ENCODE peak calls at places on chromosome 22, in eight cellular contexts. I is kidney epithelial cell, O is retinal pigment epithelial cell, L is A549, A is lower leg skin, G is uterus, F is choroid plexus epithelial cell, N is neural progenitor cell. Q is an unnamed sample.

GRCh38 chr22:19059481-19060278 is 62.5 kb downstream of the DGCR2 start:
- DNase-seq in F (no peak), I (no peak), A (peak; percentile 76), G (no peak), L (no peak), O (no peak), N (no peak), Q (no peak)

GRCh38 chr22:44249376-44250147 is 63.2 kb downstream of the SHISAL1 start:
- DNase-seq in N (no peak), A (no peak), O (no peak), L (no peak), G (no peak), F (no peak), I (no peak), Q (no peak)

GRCh38 chr22:21714059-21714770 is 21.4 kb downstream of the YPEL1 start:
- DNase-seq in N (no peak), L (no peak), A (no peak), O (no peak), G (no peak), I (no peak), F (no peak), Q (no peak)

GRCh38 chr22:27488456-27489224 is 312.9 kb downstream of the MN1 start:
- DNase-seq in F (peak; percentile 28), L (no peak), I (no peak), O (no peak), A (no peak), N (no peak), G (no peak), Q (no peak)

GRCh38 chr22:42313804-42314581 is 43.5 kb upstream of the TCF20 start:
- DNase-seq in N (peak; percentile 91), I (peak; percentile 35), L (peak; percentile 13), G (no peak), A (no peak), F (peak; percentile 46), O (no peak), Q (peak; percentile 16)

GRCh38 chr22:28054622-28054871 is 135.5 kb upstream of the PITPNB start:
- DNase-seq in N (no peak), L (no peak), O (no peak), I (no peak), G (no peak), A (no peak), F (no peak), Q (no peak)

GRCh38 chr22:17922925-17923898 is 101.1 kb downstream of the MICAL3 start:
- DNase-seq in A (no peak), N (no peak), G (peak; percentile 18), F (peak; percentile 85), I (peak; percentile 60), L (no peak), O (peak; percentile 81), Q (peak; percentile 84)

GRCh38 chr22:39808087-39808486 is 85.5 kb downstream of the ENTHD1 start:
- DNase-seq in F (peak; percentile 14), A (no peak), N (peak; percentile 58), G (no peak), O (no peak), I (no peak), L (peak; percentile 5), Q (peak; percentile 43)

GRCh38 chr22:22178992-22179391 is 65.6 kb upstream of the VPREB1 start:
- DNase-seq in A (no peak), G (no peak), O (no peak), N (no peak), L (no peak), I (no peak), F (no peak), Q (no peak)

GRCh38 chr22:30483169-30483568 is 11.4 kb upstream of the SEC14L3 start:
- DNase-seq in N (no peak), O (no peak), L (no peak), G (no peak), I (no peak), A (no peak), F (peak; percentile 7), Q (no peak)

GRCh38 chr22:43878079-43878795 is 13.6 kb downstream of the PNPLA5 start:
- DNase-seq in L (no peak), A (no peak), F (no peak), G (no peak), N (no peak), O (no peak), I (no peak), Q (no peak)

GRCh38 chr22:26702906-26703830 is 45.8 kb downstream of the MIAT start:
- DNase-seq in N (no peak), L (no peak), A (no peak), F (peak; percentile 87), G (no peak), O (no peak), I (no peak), Q (peak; percentile 36)

GRCh38 chr22:47327241-47327640 is 564.8 kb downstream of the TBC1D22A start:
- DNase-seq in A (no peak), F (no peak), N (no peak), I (no peak), L (no peak), G (no peak), O (no peak), Q (no peak)

GRCh38 chr22:38300197-38300945 is 16.9 kb downstream of the CSNK1E start:
- DNase-seq in F (no peak), G (no peak), N (no peak), A (no peak), L (no peak), I (no peak), O (no peak), Q (no peak)

GRCh38 chr22:38299001-38299651 is 18.1 kb downstream of the CSNK1E start:
- DNase-seq in G (no peak), I (no peak), N (no peak), F (no peak), O (no peak), L (no peak), A (no peak), Q (no peak)

GRCh38 chr22:38299758-38300157 is 17.5 kb downstream of the CSNK1E start:
- DNase-seq in A (no peak), O (no peak), I (no peak), L (no peak), N (no peak), G (no peak), F (no peak), Q (no peak)

GRCh38 chr22:38296372-38296771 is 20.9 kb downstream of the CSNK1E start:
- DNase-seq in G (no peak), A (no peak), O (no peak), F (no peak), I (no peak), L (no peak), N (no peak), Q (no peak)

GRCh38 chr22:38298312-38299000 is 18.8 kb downstream of the CSNK1E start:
- DNase-seq in F (peak; percentile 100), N (peak; percentile 34), A (no peak), I (peak; percentile 96), G (no peak), L (no peak), O (peak; percentile 100), Q (peak; percentile 79)
- TF ChIP-seq CTCF in F (peak; percentile 62), N (peak; percentile 63), A (no peak), I (peak; percentile 67), G (peak; percentile 11), L (peak; percentile 24), O (peak; percentile 68), Q (peak; percentile 54)

DNA sequence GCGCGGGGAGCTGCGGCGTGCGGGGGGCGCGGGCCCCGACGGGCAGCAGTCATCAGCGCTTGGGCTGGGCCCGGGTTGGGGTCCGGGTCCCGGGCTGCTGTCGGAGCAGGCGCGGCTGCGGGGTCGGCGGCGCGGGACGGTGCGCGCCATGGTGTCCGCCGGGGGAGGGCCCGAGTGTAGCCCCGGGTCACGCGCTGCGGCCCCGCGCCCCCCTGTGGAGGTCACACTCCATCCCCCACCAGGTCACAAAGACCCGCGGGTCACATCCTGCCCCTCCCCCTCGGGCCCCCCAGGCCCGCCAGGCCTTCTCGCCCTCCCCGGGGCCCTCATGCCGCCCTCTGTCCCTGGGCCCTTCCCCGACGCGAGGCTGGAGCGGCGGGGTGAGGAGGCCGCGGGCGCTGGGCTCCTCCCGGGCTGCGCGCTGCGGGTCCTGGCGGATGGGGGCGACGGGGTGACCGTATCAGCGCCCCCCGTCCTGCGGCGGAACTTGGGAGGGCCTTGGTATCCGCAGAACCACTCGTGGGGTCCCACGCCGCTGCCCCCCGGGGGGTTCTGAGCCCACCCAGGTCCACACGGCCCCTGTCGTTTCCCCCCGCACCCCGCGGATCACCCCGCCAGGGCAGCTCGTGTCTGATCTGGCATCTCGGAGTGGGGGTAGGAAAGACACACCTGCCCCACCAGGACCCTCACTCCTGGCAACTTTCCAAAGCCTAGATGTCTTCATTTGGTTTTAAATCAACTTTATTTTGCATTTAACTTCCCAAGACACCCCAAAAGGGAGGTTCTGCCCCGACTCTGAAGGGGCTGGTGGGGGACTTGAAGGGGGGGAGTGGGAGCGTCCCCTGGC is 463 bp upstream of the TTLL8 start:
- DNase-seq in F (no peak), I (no peak), O (no peak), L (no peak), N (peak; percentile 43), A (no peak), G (no peak), Q (no peak)
- H3K4me3 ChIP-seq in F (no peak overlapping the region), I (no peak overlapping the region), O (no peak overlapping the region), L (peak overlapping the region; percentile 44), N (peak overlapping the region; percentile 54), A (no peak overlapping the region), G (no peak overlapping the region), Q (no peak overlapping the region)

GRCh38 chr22:32100711-32101110 is 57.6 kb downstream of the SLC5A1 start:
- DNase-seq in O (no peak), F (no peak), A (no peak), I (no peak), L (no peak), N (no peak), G (no peak), Q (no peak)

GRCh38 chr22:32106930-32107329 is 52.2 kb downstream of the C22orf42 start:
- DNase-seq in G (no peak), A (no peak), F (peak; percentile 26), L (no peak), I (no peak), N (peak; percentile 69), O (no peak), Q (peak; percentile 10)

GRCh38 chr22:32103648-32104326 is 55.3 kb downstream of the C22orf42 start:
- DNase-seq in G (no peak), F (peak; percentile 44), L (no peak), O (no peak), I (no peak), N (no peak), A (no peak), Q (peak; percentile 25)
- TF ChIP-seq CTCF in G (no peak), F (peak; percentile 51), L (peak; percentile 44), O (no peak), I (peak; percentile 7), N (peak; percentile 56), A (no peak), Q (peak; percentile 38)

GRCh38 chr22:41191467-41191866 is 13.6 kb upstream of the L3MBTL2 start:
- DNase-seq in F (no peak), L (no peak), A (peak; percentile 40), N (no peak), G (no peak), I (no peak), O (no peak), Q (no peak)

GRCh38 chr22:41197808-41198585 is 7.1 kb upstream of the L3MBTL2 start:
- DNase-seq in N (peak; percentile 68), A (no peak), G (no peak), I (no peak), F (no peak), L (peak; percentile 47), O (no peak), Q (peak; percentile 35)

GRCh38 chr22:41201146-41201545 is 4.0 kb upstream of the L3MBTL2 start:
- DNase-seq in F (no peak), I (no peak), L (no peak), A (no peak), O (no peak), G (no peak), N (no peak), Q (no peak)

GRCh38 chr22:41193829-41194228 is 11.3 kb upstream of the L3MBTL2 start:
- DNase-seq in I (no peak), G (no peak), F (no peak), O (no peak), L (no peak), N (no peak), A (no peak), Q (no peak)

GRCh38 chr22:41197046-41197807 is 7.9 kb upstream of the L3MBTL2 start:
- DNase-seq in L (peak; percentile 68), N (peak; percentile 93), O (no peak), A (peak; percentile 96), G (peak; percentile 73), I (no peak), F (peak; percentile 30), Q (peak; percentile 48)
- H3K4me3 ChIP-seq in L (peak overlapping the region; percentile 78), N (peak overlapping the region; percentile 60), O (peak overlapping the region; percentile 72), A (peak overlapping the region; percentile 53), G (peak overlapping the region; percentile 71), I (peak overlapping the region; percentile 65), F (peak overlapping the region; percentile 81), Q (peak overlapping the region; percentile 85)